ENCODE peak calls at places on chromosomes 16 and 17, in nine cellular contexts. One of them, this sample, is unnamed.

GRCh38 chr16:23064642-23065041 is 84.6 kb downstream of the USP31 start:
- DNase-seq in lower lobe of right lung: no peak
- DNase-seq in fibroblast of mammary gland: peak; percentile 52
- DNase-seq in mesothelial cell of epicardium: no peak
- DNase-seq in GM12864: no peak
- DNase-seq in spleen: no peak
- DNase-seq in upper lobe of right lung: no peak
- DNase-seq in cardiac fibroblast: peak; percentile 41
- DNase-seq in left ventricle myocardium inferior: no peak
- DNase-seq in this sample: no peak

GRCh38 chr17:80906364-80907259 is 85.0 kb upstream of the CHMP6 start:
- DNase-seq in fibroblast of mammary gland: no peak
- DNase-seq in GM12864: no peak
- DNase-seq in cardiac fibroblast: no peak
- DNase-seq in upper lobe of right lung: no peak
- DNase-seq in left ventricle myocardium inferior: no peak
- DNase-seq in spleen: no peak
- DNase-seq in mesothelial cell of epicardium: no peak
- DNase-seq in lower lobe of right lung: no peak
- DNase-seq in this sample: no peak

GRCh38 chr17:38888842-38889241 is 19.0 kb downstream of the LASP1 start:
- DNase-seq in left ventricle myocardium inferior: no peak
- DNase-seq in GM12864: no peak
- DNase-seq in upper lobe of right lung: no peak
- DNase-seq in spleen: no peak
- DNase-seq in lower lobe of right lung: no peak
- DNase-seq in mesothelial cell of epicardium: no peak
- DNase-seq in fibroblast of mammary gland: no peak
- DNase-seq in cardiac fibroblast: no peak
- DNase-seq in this sample: no peak

GRCh38 chr17:81684442-81684911 is 666 bp downstream of the HGS start:
- DNase-seq in fibroblast of mammary gland: peak; percentile 93
- DNase-seq in spleen: no peak
- DNase-seq in upper lobe of right lung: no peak
- DNase-seq in left ventricle myocardium inferior: no peak
- DNase-seq in mesothelial cell of epicardium: no peak
- DNase-seq in GM12864: no peak
- DNase-seq in cardiac fibroblast: no peak
- DNase-seq in lower lobe of right lung: no peak
- DNase-seq in this sample: no peak

GRCh38 chr16:66434619-66435430 is 7.7 kb downstream of the BEAN1 start:
- DNase-seq in upper lobe of right lung: no peak
- DNase-seq in cardiac fibroblast: no peak
- DNase-seq in mesothelial cell of epicardium: no peak
- DNase-seq in GM12864: no peak
- DNase-seq in fibroblast of mammary gland: no peak
- DNase-seq in spleen: no peak
- DNase-seq in left ventricle myocardium inferior: no peak
- DNase-seq in lower lobe of right lung: no peak
- DNase-seq in this sample: no peak

GRCh38 chr16:88639231-88640038 is 1.1 kb downstream of the IL17C start:
- DNase-seq in cardiac fibroblast: no peak
- DNase-seq in left ventricle myocardium inferior: no peak
- DNase-seq in GM12864: no peak
- DNase-seq in lower lobe of right lung: peak; percentile 83
- DNase-seq in mesothelial cell of epicardium: no peak
- DNase-seq in spleen: no peak
- DNase-seq in upper lobe of right lung: peak; percentile 85
- DNase-seq in fibroblast of mammary gland: no peak
- DNase-seq in this sample: no peak

GRCh38 chr16:85055503-85056210 is 28.1 kb downstream of the KIAA0513 start:
- DNase-seq in fibroblast of mammary gland: peak; percentile 64
- DNase-seq in spleen: peak; percentile 92
- DNase-seq in cardiac fibroblast: peak; percentile 71
- DNase-seq in GM12864: peak; percentile 77
- DNase-seq in mesothelial cell of epicardium: no peak
- DNase-seq in lower lobe of right lung: peak; percentile 79
- DNase-seq in left ventricle myocardium inferior: no peak
- DNase-seq in upper lobe of right lung: peak; percentile 70
- DNase-seq in this sample: no peak

GRCh38 chr17:49964539-49965521 is 4.2 kb upstream of the DLX4 start:
- DNase-seq in left ventricle myocardium inferior: no peak
- DNase-seq in GM12864: no peak
- DNase-seq in mesothelial cell of epicardium: no peak
- DNase-seq in cardiac fibroblast: no peak
- DNase-seq in fibroblast of mammary gland: no peak
- DNase-seq in upper lobe of right lung: no peak
- DNase-seq in spleen: no peak
- DNase-seq in lower lobe of right lung: no peak
- DNase-seq in this sample: no peak

GRCh38 chr17:199195-199604 is 17.8 kb upstream of the DOC2B start:
- DNase-seq in spleen: peak; percentile 56
- DNase-seq in upper lobe of right lung: no peak
- DNase-seq in fibroblast of mammary gland: no peak
- DNase-seq in GM12864: no peak
- DNase-seq in cardiac fibroblast: peak; percentile 32
- DNase-seq in mesothelial cell of epicardium: no peak
- DNase-seq in left ventricle myocardium inferior: no peak
- DNase-seq in lower lobe of right lung: peak; percentile 15
- DNase-seq in this sample: no peak

GRCh38 chr17:82806645-82807044 is 33.2 kb downstream of the ZNF750 start:
- DNase-seq in upper lobe of right lung: no peak
- DNase-seq in left ventricle myocardium inferior: no peak
- DNase-seq in lower lobe of right lung: no peak
- DNase-seq in mesothelial cell of epicardium: no peak
- DNase-seq in GM12864: no peak
- DNase-seq in spleen: no peak
- DNase-seq in cardiac fibroblast: no peak
- DNase-seq in fibroblast of mammary gland: no peak
- DNase-seq in this sample: no peak

GRCh38 chr16:50771366-50771765 is 29.5 kb downstream of the CYLD start:
- DNase-seq in left ventricle myocardium inferior: no peak
- DNase-seq in upper lobe of right lung: no peak
- DNase-seq in mesothelial cell of epicardium: no peak
- DNase-seq in cardiac fibroblast: no peak
- DNase-seq in spleen: no peak
- DNase-seq in GM12864: no peak
- DNase-seq in fibroblast of mammary gland: peak; percentile 94
- DNase-seq in lower lobe of right lung: no peak
- DNase-seq in this sample: no peak

GRCh38 chr17:82435103-82435502 is 15.4 kb downstream of the CYBC1 start:
- DNase-seq in spleen: peak; percentile 64
- DNase-seq in cardiac fibroblast: no peak
- DNase-seq in GM12864: no peak
- DNase-seq in upper lobe of right lung: no peak
- DNase-seq in fibroblast of mammary gland: no peak
- DNase-seq in left ventricle myocardium inferior: no peak
- DNase-seq in lower lobe of right lung: no peak
- DNase-seq in mesothelial cell of epicardium: no peak
- DNase-seq in this sample: no peak

GRCh38 chr17:44444735-44445105 is 55.3 kb upstream of the ITGA2B start:
- DNase-seq in GM12864: no peak
- DNase-seq in spleen: no peak
- DNase-seq in left ventricle myocardium inferior: no peak
- DNase-seq in mesothelial cell of epicardium: no peak
- DNase-seq in cardiac fibroblast: peak; percentile 53
- DNase-seq in lower lobe of right lung: no peak
- DNase-seq in fibroblast of mammary gland: peak; percentile 81
- DNase-seq in upper lobe of right lung: no peak
- DNase-seq in this sample: no peak

GRCh38 chr17:76304226-76305134 is 3.6 kb downstream of the QRICH2 start:
- DNase-seq in GM12864: no peak
- DNase-seq in cardiac fibroblast: no peak
- DNase-seq in lower lobe of right lung: no peak
- DNase-seq in spleen: peak; percentile 43
- DNase-seq in mesothelial cell of epicardium: no peak
- DNase-seq in fibroblast of mammary gland: no peak
- DNase-seq in left ventricle myocardium inferior: no peak
- DNase-seq in upper lobe of right lung: no peak
- DNase-seq in this sample: no peak

GRCh38 chr17:2800367-2800766 is 4.1 kb downstream of the RAP1GAP2 start:
- DNase-seq in lower lobe of right lung: no peak
- DNase-seq in left ventricle myocardium inferior: no peak
- DNase-seq in fibroblast of mammary gland: no peak
- DNase-seq in spleen: no peak
- DNase-seq in upper lobe of right lung: no peak
- DNase-seq in mesothelial cell of epicardium: no peak
- DNase-seq in GM12864: no peak
- DNase-seq in cardiac fibroblast: peak; percentile 12
- DNase-seq in this sample: no peak

DNA sequence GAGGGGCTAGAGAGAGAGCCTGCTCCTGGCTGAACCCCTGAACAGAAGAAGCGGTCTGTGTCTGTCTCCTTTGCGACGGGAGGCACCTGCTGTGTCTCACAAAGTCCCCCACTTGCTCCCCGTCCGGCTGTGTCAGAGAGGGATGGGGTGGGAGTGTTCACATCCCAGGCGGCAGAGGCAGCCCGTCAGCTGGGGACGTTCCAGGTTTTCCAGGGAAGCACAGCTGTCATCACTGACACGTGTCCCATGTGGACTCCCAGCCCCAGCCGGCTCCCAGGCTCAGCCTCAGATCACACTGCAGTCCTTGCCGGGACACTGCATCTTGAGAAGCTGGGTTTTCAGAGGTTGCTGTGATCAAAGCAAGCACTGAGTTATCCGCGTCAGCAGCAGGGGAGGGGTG is 1.6 kb downstream of the TELO2 start:
- DNase-seq in GM12864: no peak
- DNase-seq in upper lobe of right lung: no peak
- DNase-seq in lower lobe of right lung: peak; percentile 37
- DNase-seq in cardiac fibroblast: peak; percentile 12
- DNase-seq in left ventricle myocardium inferior: peak; percentile 65
- DNase-seq in fibroblast of mammary gland: peak; percentile 36
- DNase-seq in mesothelial cell of epicardium: no peak
- DNase-seq in spleen: peak; percentile 76
- DNase-seq in this sample: no peak
- TF ChIP-seq CTCF in GM12864: no peak
- TF ChIP-seq CTCF in upper lobe of right lung: no peak
- TF ChIP-seq CTCF in lower lobe of right lung: no peak
- TF ChIP-seq CTCF in cardiac fibroblast: no peak
- TF ChIP-seq CTCF in left ventricle myocardium inferior: no peak
- TF ChIP-seq CTCF in fibroblast of mammary gland: no peak
- TF ChIP-seq CTCF in mesothelial cell of epicardium: no peak
- TF ChIP-seq CTCF in spleen: no peak
- TF ChIP-seq CTCF in this sample: no peak

GRCh38 chr17:16493470-16494048 is 1.6 kb upstream of the LRRC75A start:
- DNase-seq in lower lobe of right lung: no peak
- DNase-seq in cardiac fibroblast: no peak
- DNase-seq in upper lobe of right lung: no peak
- DNase-seq in fibroblast of mammary gland: no peak
- DNase-seq in left ventricle myocardium inferior: no peak
- DNase-seq in GM12864: no peak
- DNase-seq in spleen: no peak
- DNase-seq in mesothelial cell of epicardium: no peak
- DNase-seq in this sample: no peak

GRCh38 chr17:16496820-16497489 is 5.0 kb upstream of the LRRC75A start:
- DNase-seq in left ventricle myocardium inferior: no peak
- DNase-seq in GM12864: no peak
- DNase-seq in upper lobe of right lung: no peak
- DNase-seq in cardiac fibroblast: no peak
- DNase-seq in fibroblast of mammary gland: no peak
- DNase-seq in spleen: peak; percentile 14
- DNase-seq in lower lobe of right lung: no peak
- DNase-seq in mesothelial cell of epicardium: no peak
- DNase-seq in this sample: no peak

GRCh38 chr17:16492613-16493290 is 759 bp upstream of the LRRC75A start:
- DNase-seq in mesothelial cell of epicardium: no peak
- DNase-seq in left ventricle myocardium inferior: no peak
- DNase-seq in upper lobe of right lung: no peak
- DNase-seq in cardiac fibroblast: no peak
- DNase-seq in GM12864: no peak
- DNase-seq in fibroblast of mammary gland: no peak
- DNase-seq in spleen: no peak
- DNase-seq in lower lobe of right lung: no peak
- DNase-seq in this sample: no peak

GRCh38 chr17:16495980-16496819 is 4.2 kb upstream of the LRRC75A start:
- DNase-seq in lower lobe of right lung: no peak
- DNase-seq in spleen: peak; percentile 38
- DNase-seq in left ventricle myocardium inferior: no peak
- DNase-seq in cardiac fibroblast: no peak
- DNase-seq in mesothelial cell of epicardium: no peak
- DNase-seq in upper lobe of right lung: no peak
- DNase-seq in GM12864: no peak
- DNase-seq in fibroblast of mammary gland: no peak
- DNase-seq in this sample: no peak

DNA sequence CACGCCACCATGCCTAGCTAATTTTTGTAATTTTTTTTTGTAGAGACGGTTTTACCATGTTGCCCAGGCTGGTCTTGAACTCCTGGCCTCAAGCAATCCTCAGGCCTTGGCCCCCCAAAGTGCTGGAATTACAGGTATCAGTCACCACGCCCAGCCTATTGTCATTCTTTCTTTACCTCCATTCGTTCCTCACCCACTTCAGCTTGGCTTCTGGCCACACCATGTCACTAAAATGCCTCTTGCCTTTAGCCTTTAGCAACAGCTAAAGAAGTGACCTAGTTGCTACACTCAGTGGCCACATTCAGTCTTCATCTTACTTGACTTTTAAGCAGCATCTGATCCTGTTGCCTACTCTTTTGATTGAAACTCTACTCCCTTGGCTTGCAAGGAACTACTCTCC is 3.6 kb upstream of the LRRC75A start:
- DNase-seq in left ventricle myocardium inferior: no peak
- DNase-seq in lower lobe of right lung: no peak
- DNase-seq in GM12864: no peak
- DNase-seq in fibroblast of mammary gland: no peak
- DNase-seq in upper lobe of right lung: no peak
- DNase-seq in spleen: peak; percentile 32
- DNase-seq in cardiac fibroblast: no peak
- DNase-seq in mesothelial cell of epicardium: no peak
- DNase-seq in this sample: no peak
- TF ChIP-seq CTCF in left ventricle myocardium inferior: no peak
- TF ChIP-seq CTCF in lower lobe of right lung: no peak
- TF ChIP-seq CTCF in GM12864: no peak
- TF ChIP-seq CTCF in fibroblast of mammary gland: no peak
- TF ChIP-seq CTCF in upper lobe of right lung: no peak
- TF ChIP-seq CTCF in spleen: no peak
- TF ChIP-seq CTCF in cardiac fibroblast: no peak
- TF ChIP-seq CTCF in mesothelial cell of epicardium: no peak
- TF ChIP-seq CTCF in this sample: no peak

DNA sequence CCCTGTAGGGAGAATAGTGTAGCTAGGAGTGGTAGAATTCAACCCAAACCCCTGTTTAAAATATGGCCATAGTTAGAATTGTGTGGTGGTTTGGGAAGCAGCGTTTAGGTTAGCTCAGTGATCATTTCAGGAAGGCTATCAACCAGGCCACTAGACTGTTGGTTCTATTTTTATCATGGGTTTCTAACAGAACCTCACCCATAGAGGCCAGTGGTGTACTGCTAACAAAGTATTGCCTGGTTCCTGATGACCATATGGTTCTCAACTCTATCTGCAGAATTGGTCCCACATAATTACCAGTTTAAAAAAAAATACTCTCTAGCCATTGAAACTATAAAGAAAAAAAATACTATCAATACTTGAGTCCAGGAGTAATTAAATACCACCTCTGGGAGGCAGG is 70.5 kb upstream of the RASL10B start:
- DNase-seq in GM12864: no peak
- DNase-seq in mesothelial cell of epicardium: no peak
- DNase-seq in fibroblast of mammary gland: no peak
- DNase-seq in lower lobe of right lung: no peak
- DNase-seq in upper lobe of right lung: no peak
- DNase-seq in spleen: no peak
- DNase-seq in cardiac fibroblast: no peak
- DNase-seq in left ventricle myocardium inferior: no peak
- DNase-seq in this sample: no peak
- TF ChIP-seq CTCF in GM12864: no peak
- TF ChIP-seq CTCF in mesothelial cell of epicardium: no peak
- TF ChIP-seq CTCF in fibroblast of mammary gland: no peak
- TF ChIP-seq CTCF in lower lobe of right lung: no peak
- TF ChIP-seq CTCF in upper lobe of right lung: no peak
- TF ChIP-seq CTCF in spleen: no peak
- TF ChIP-seq CTCF in cardiac fibroblast: no peak
- TF ChIP-seq CTCF in left ventricle myocardium inferior: peak; percentile 56
- TF ChIP-seq CTCF in this sample: no peak

GRCh38 chr16:71552698-71553503 is 24.0 kb downstream of the TAT start:
- DNase-seq in cardiac fibroblast: no peak
- DNase-seq in mesothelial cell of epicardium: no peak
- DNase-seq in lower lobe of right lung: no peak
- DNase-seq in fibroblast of mammary gland: no peak
- DNase-seq in upper lobe of right lung: no peak
- DNase-seq in GM12864: no peak
- DNase-seq in left ventricle myocardium inferior: no peak
- DNase-seq in spleen: no peak
- DNase-seq in this sample: no peak
- TF ChIP-seq CTCF in cardiac fibroblast: no peak
- TF ChIP-seq CTCF in mesothelial cell of epicardium: no peak
- TF ChIP-seq CTCF in lower lobe of right lung: no peak
- TF ChIP-seq CTCF in fibroblast of mammary gland: no peak
- TF ChIP-seq CTCF in upper lobe of right lung: no peak
- TF ChIP-seq CTCF in GM12864: no peak
- TF ChIP-seq CTCF in left ventricle myocardium inferior: no peak
- TF ChIP-seq CTCF in spleen: no peak
- TF ChIP-seq CTCF in this sample: no peak

This sample was measured in neural crest cell.